ENCODE peak calls at places on chromosome 11, in four cellular contexts. S, B, Z and P are unnamed samples.

GRCh38 chr11:2100361-2101170 is 38.6 kb downstream of the IGF2 start:
- DNase-seq in B (peak), S (no peak), Z (no peak), P (peak)

GRCh38 chr11:12704049-12704448 is 29.8 kb downstream of the TEAD1 start:
- DNase-seq in S (no peak), Z (no peak), B (no peak), P (no peak)

GRCh38 chr11:65915821-65916251 is 3.0 kb downstream of the C11orf68 start:
- DNase-seq in S (peak), Z (no peak), B (peak), P (no peak)

GRCh38 chr11:876550-876949 is 33.9 kb downstream of the TSPAN4 start:
- DNase-seq in B (no peak), S (no peak), Z (no peak), P (no peak)

GRCh38 chr11:2580444-2581050 is 119.2 kb downstream of the KCNQ1OT1 start:
- DNase-seq in Z (no peak), S (no peak), B (no peak), P (peak)

GRCh38 chr11:11415786-11416390 is 62.8 kb upstream of the CSNK2A3 start:
- DNase-seq in B (no peak), S (no peak), Z (no peak), P (no peak)

GRCh38 chr11:44319170-44319551 is 9.2 kb upstream of the ALX4 start:
- DNase-seq in B (no peak), S (no peak), Z (no peak), P (no peak)

GRCh38 chr11:96294289-96294688 is 48.7 kb downstream of the MAML2 start:
- DNase-seq in S (no peak), B (no peak), Z (no peak), P (no peak)

GRCh38 chr11:77175869-77176539 is 48.0 kb downstream of the MYO7A start:
- DNase-seq in Z (no peak), S (no peak), B (no peak), P (no peak)

GRCh38 chr11:69218271-69218682 is 62.5 kb downstream of the SMIM38 start:
- DNase-seq in Z (no peak), S (no peak), B (no peak), P (no peak)

GRCh38 chr11:57357827-57358226 is 19.7 kb downstream of the P2RX3 start:
- DNase-seq in B (no peak), S (no peak), Z (no peak), P (no peak)

GRCh38 chr11:27976262-27976661 is 131.7 kb downstream of the KIF18A start:
- DNase-seq in S (no peak), B (no peak), Z (no peak), P (no peak)

GRCh38 chr11:115803341-115803740 is 299.1 kb upstream of the CADM1 start:
- DNase-seq in S (no peak), Z (no peak), B (no peak), P (no peak)

GRCh38 chr11:73152086-73152853 is 10.2 kb upstream of the FCHSD2 start:
- DNase-seq in S (no peak), Z (no peak), B (no peak), P (no peak)

GRCh38 chr11:18987454-18988231 is 48.4 kb upstream of the MRGPRX1 start:
- DNase-seq in Z (no peak), B (no peak), S (no peak), P (no peak)

GRCh38 chr11:111911563-111912401 is at the start of gene CRYAB:
- DNase-seq in B (peak), S (peak), Z (no peak), P (no peak)

GRCh38 chr11:2803186-2804057 is 82.2 kb downstream of the CDKN1C start:
- DNase-seq in B (no peak), Z (no peak), S (no peak), P (no peak)

GRCh38 chr11:59944761-59945160 is 6.5 kb downstream of the OOSP1 start:
- DNase-seq in S (no peak), Z (no peak), B (no peak), P (no peak)

GRCh38 chr11:94934362-94934761 is 39.0 kb downstream of the CWC15 start:
- DNase-seq in B (no peak), Z (no peak), S (no peak), P (peak)

GRCh38 chr11:112783945-112784322 is 177.3 kb upstream of the NCAM1 start:
- DNase-seq in Z (no peak), S (no peak), B (no peak), P (no peak)

GRCh38 chr11:1772270-1773130 is 8.8 kb upstream of the CTSD start:
- DNase-seq in S (no peak), B (peak), Z (no peak), P (no peak)

GRCh38 chr11:44778200-44779100 is 51.7 kb downstream of the TSPAN18 start:
- DNase-seq in B (peak), S (no peak), Z (no peak), P (no peak)

GRCh38 chr11:12526789-12527188 is 147.4 kb upstream of the TEAD1 start:
- DNase-seq in Z (no peak), B (no peak), S (no peak), P (no peak)

GRCh38 chr11:69938206-69938605 is 119.0 kb upstream of the FGF3 start:
- DNase-seq in Z (no peak), B (no peak), S (no peak), P (no peak)

GRCh38 chr11:35658028-35658948 is 4.3 kb upstream of the TRIM44 start:
- DNase-seq in S (no peak), Z (no peak), B (no peak), P (no peak)

GRCh38 chr11:3867209-3868071 is 12.0 kb downstream of the STIM1 start:
- DNase-seq in B (peak), S (peak), Z (peak), P (peak)

GRCh38 chr11:62345862-62346261 is 8.6 kb downstream of the ASRGL1 start:
- DNase-seq in Z (no peak), B (no peak), S (no peak), P (no peak)

GRCh38 chr11:57459112-57460016 is 964 bp upstream of the RTN4RL2 start:
- DNase-seq in S (no peak), Z (no peak), B (peak), P (peak)

GRCh38 chr11:90220391-90220790 is 2.5 kb downstream of the CHORDC1 start:
- DNase-seq in B (no peak), S (no peak), Z (no peak), P (no peak)

GRCh38 chr11:3183523-3183922 is 18.4 kb upstream of the OSBPL5 start:
- DNase-seq in S (no peak), Z (no peak), B (no peak), P (no peak)

GRCh38 chr11:86160546-86161149 is 83.9 kb upstream of the EED start:
- DNase-seq in Z (no peak), B (no peak), S (peak), P (no peak)

DNA sequence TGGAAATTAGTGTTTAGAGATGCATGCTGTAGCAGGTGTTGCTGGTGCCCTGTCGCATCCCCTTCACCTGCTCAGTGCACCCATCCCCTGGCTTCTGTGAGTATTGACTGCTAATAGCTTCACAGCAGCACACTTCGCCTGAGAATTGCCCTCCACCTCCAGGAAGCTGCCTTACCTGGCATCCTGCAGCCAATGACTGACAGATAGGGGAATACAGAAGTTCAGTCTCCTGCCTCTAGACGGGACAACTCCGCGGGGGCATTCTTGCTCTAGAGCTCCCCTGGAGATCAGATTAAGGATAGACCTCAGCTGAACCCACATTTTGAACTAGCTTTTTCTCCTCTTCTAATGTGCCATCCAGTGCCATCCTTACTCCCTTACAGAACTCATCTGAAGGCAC is 9.3 kb upstream of the CD3E start:
- DNase-seq in B (no peak), Z (no peak), S (no peak), P (no peak)
- TF ChIP-seq NFIC in B (no peak), Z (no peak), S (no peak), P (no peak)

GRCh38 chr11:22234743-22235142 is 41.9 kb downstream of the ANO5 start:
- DNase-seq in Z (no peak), B (no peak), S (no peak), P (no peak)
- TF ChIP-seq NFIC in Z (no peak), B (no peak), S (no peak), P (no peak)

DNA sequence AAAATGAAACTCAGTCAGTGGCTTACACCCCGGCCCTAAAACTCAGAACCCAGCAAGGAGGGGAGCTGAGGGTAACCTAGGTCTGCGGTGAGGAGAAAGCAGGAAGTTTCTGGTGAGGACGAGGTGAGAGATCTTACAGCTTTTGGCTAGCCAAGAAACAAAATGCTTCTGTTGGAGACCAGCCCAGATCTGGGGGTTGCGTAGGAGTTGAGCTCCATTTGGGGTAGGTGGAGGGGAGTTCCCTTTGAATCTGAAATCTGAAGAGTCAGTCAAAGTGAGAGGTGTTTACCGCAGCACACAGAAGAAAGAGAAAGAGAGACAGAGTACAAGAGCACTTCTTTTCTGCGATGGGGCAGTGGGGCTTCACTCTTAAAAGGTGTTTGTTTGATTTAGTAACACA is 29.6 kb downstream of the EHF start:
- DNase-seq in S (no peak), B (peak), Z (peak), P (no peak)
- TF ChIP-seq NFIC in S (no peak), B (peak), Z (peak), P (no peak)

GRCh38 chr11:67551127-67551526 is 27.9 kb upstream of the CABP2 start:
- DNase-seq in Z (no peak), S (no peak), B (no peak), P (no peak)
- TF ChIP-seq NFIC in Z (no peak), S (no peak), B (no peak), P (no peak)

GRCh38 chr11:92382311-92382710 is 157.7 kb downstream of the FAT3 start:
- DNase-seq in B (no peak), S (no peak), Z (no peak), P (no peak)

GRCh38 chr11:92383430-92383829 is 158.8 kb downstream of the FAT3 start:
- DNase-seq in Z (no peak), B (no peak), S (no peak), P (no peak)

GRCh38 chr11:92384807-92385206 is 160.2 kb downstream of the FAT3 start:
- DNase-seq in Z (no peak), B (no peak), S (no peak), P (peak)

GRCh38 chr11:92384316-92384715 is 159.7 kb downstream of the FAT3 start:
- DNase-seq in B (no peak), S (no peak), Z (no peak), P (peak)

DNA sequence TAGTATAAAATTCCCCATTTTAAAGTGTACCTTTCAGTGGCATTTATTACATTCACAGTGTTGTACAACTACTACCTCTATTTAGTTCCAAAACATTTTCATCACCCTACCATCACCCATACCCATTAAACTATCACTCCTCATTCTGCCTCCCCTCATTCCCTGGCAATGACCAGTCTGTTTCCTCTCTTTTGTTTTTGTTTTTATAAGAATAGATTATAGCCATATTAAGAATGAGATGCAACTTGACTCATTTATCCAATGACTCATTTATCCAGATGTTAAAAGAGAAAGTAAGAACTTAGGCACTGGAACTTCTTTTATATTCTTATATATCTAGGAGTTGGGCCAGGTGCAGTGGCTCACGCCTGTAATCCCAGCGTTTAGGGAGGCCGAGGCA is 156.3 kb downstream of the FAT3 start:
- DNase-seq in S (no peak), B (no peak), Z (no peak), P (no peak)
- TF ChIP-seq NFIC in S (no peak), B (no peak), Z (no peak), P (no peak)

GRCh38 chr11:122523841-122524531 is 131.5 kb upstream of the UBASH3B start:
- DNase-seq in S (no peak), B (no peak), Z (no peak), P (peak)

DNA sequence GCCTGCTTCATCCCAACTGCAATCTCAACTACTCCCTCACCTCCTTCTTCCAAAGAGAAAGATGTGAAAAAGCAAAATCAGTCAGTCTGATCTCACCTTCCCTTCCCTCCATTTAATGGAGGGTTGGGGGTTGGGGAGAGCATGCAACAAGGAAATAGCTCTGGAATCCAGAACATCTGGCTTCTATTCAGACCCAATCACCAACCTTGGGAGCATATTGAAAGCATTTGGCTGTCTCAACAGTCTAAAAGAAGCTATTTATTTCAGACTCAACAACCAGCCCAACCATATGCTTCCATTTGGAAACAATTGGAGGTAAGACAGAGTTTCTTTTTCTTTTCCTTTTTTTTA is 131.0 kb upstream of the UBASH3B start:
- DNase-seq in S (no peak), Z (no peak), B (no peak), P (peak)
- TF ChIP-seq NFIC in S (no peak), Z (no peak), B (no peak), P (no peak)

DNA sequence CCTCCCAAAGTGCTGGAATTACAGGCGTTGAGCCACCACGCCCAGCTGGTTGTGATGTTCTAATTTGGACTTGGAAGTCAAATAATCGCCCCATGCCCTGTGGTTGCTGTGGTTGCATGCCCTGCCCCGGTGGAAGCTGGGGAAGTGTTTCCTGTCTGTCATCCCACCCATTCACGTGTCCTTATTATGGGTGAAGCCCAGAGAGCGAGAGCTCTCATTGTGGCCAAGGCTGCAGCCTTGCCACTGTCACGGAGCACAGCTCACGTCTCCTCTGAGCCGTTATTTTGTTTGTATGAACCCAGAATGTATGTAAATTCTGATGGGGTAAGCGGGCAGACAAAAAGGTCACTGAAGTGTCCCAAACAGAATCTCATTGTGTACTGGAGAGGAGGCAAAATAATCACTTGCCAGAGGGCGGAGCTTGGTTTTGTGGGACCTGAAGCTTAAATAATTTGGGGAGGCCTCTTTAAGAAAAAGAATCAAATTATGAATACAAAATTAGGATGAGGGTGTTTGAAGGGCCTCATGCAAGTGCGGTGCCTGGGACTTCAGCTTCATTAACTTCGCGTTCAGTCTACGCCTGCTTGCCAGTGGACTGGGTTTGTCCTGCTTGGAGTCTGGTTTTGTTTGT is 25.8 kb upstream of the TREH start:
- DNase-seq in S (no peak), Z (no peak), B (no peak), P (no peak)
- TF ChIP-seq NFIC in S (no peak), Z (no peak), B (no peak), P (no peak)

DNA sequence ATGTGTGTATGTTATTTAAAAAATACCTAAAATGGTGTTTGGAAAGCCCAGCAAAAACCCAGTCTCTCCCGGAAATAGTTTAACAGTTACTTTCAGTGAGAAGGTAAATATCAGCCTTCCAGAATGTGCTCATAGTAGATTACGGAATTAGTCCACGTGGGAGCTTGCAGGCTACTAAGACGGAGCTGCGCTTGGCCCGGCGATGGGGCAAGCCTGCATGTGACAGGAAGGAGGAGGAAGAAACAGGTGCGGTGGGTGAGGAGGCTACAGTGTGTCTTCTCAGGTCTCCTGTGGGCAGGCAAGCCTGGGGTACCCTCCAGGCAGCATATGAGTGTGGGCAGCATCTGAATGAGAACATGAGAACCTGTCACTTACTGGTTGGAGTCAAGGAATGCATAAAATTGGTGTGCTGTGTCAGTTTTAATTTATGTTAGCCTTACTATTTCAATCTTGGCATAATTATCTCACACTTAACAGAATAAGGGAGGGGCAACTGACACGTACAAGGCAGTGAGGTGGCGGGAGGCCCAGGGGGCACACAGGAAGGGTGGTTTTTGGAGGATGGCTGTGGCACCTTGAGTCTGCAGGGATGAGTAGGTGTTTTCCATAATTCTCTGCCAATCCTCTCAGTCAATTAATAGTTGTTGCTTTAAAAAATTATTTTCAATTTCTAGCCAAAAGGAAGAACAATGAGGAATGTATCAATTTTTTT is 35.7 kb downstream of the CLMP start:
- DNase-seq in Z (no peak), S (no peak), B (no peak), P (no peak)
- TF ChIP-seq NFIC in Z (no peak), S (no peak), B (no peak), P (no peak)